ENCODE peak calls at places on chromosomes 6 and 20, in four cellular contexts. Q is PC-9; B is left ventricle myocardium inferior; L is CD8-positive, alpha-beta T cell. V is an unnamed sample.
A peak's percentile ranks its signal among the peaks of the same experiment; 100 is the strongest.

GRCh38 chr20:11246251-11246775 is 572.5 kb upstream of the JAG1 start:
- DNase-seq in Q (no peak), B (no peak), L (no peak), V (no peak)

GRCh38 chr20:46644160-46644559 is 7.1 kb downstream of the SLC13A3 start:
- DNase-seq in Q (no peak), B (no peak), L (no peak), V (no peak)

GRCh38 chr6:144809120-144809519 is 524.0 kb downstream of the UTRN start:
- DNase-seq in Q (no peak), B (no peak), L (no peak), V (no peak)

GRCh38 chr6:149234051-149234962 is 83.2 kb upstream of the TAB2 start:
- DNase-seq in Q (peak; percentile 19), B (no peak), L (no peak), V (no peak)

GRCh38 chr6:142763205-142763604 is 181.8 kb downstream of the HIVEP2 start:
- DNase-seq in Q (peak; percentile 62), B (no peak), L (no peak), V (no peak)

GRCh38 chr6:134826889-134827737 is 122.8 kb downstream of the ALDH8A1 start:
- DNase-seq in Q (peak; percentile 72), B (peak; percentile 81), L (no peak), V (no peak)

GRCh38 chr6:40376113-40376650 is 211.0 kb downstream of the LRFN2 start:
- DNase-seq in Q (no peak), B (no peak), L (no peak), V (no peak)

GRCh38 chr6:37059344-37060194 is 54.1 kb downstream of the FGD2 start:
- DNase-seq in Q (peak; percentile 89), B (peak; percentile 61), L (no peak), V (no peak)

GRCh38 chr6:37623666-37624065 is 74.0 kb downstream of the MDGA1 start:
- DNase-seq in Q (no peak), B (no peak), L (no peak), V (no peak)

GRCh38 chr20:46717818-46718541 is 8.5 kb downstream of the SLC2A10 start:
- DNase-seq in Q (no peak), B (no peak), L (no peak), V (no peak)

GRCh38 chr6:20569000-20569610 is 34.8 kb downstream of the CDKAL1 start:
- DNase-seq in Q (no peak), B (no peak), L (no peak), V (no peak)

GRCh38 chr6:2730353-2730752 is 20.4 kb downstream of the MYLK4 start:
- DNase-seq in Q (no peak), B (no peak), L (no peak), V (no peak)

GRCh38 chr20:62287129-62287528 is 15.7 kb upstream of the ADRM1 start:
- DNase-seq in Q (no peak), B (no peak), L (no peak), V (no peak)

GRCh38 chr20:25063981-25064380 is 6.0 kb upstream of the ACSS1 start:
- DNase-seq in Q (no peak), B (no peak), L (no peak), V (no peak)

GRCh38 chr6:92329416-92329815 is 1089.9 kb downstream of the EPHA7 start:
- DNase-seq in Q (no peak), B (no peak), L (no peak), V (no peak)

GRCh38 chr6:79334674-79335073 is 100.2 kb upstream of the HMGN3 start:
- DNase-seq in Q (no peak), B (no peak), L (no peak), V (no peak)

GRCh38 chr6:79338493-79338892 is 104.0 kb upstream of the HMGN3 start:
- DNase-seq in Q (no peak), B (no peak), L (no peak), V (no peak)

GRCh38 chr6:79330723-79331122 is 96.2 kb upstream of the HMGN3 start:
- DNase-seq in Q (no peak), B (no peak), L (no peak), V (no peak)

DNA sequence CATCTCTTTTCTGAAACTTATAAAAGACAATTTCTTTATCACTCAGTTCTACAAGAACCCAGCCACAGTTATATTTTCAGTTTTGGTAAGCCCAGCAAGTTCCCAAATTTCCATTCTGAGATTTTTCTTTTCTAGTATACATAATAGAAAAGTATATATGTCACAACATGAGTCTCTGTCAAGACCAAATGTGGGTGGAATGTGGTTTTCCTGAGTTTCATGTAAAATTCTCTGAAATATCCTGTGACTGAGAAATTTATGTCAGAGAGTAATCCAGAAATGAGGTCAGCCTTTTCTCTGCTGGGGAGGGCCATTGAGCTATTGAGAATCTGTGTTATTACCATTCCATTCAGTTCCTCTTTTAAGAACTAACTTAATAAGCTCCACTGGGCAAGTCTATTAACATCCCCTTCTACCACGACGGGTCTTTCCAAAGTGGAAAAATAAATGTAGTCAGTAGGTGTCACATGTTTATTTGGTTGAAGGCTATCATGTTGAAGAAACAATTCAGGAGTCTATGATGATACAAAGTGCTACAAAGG is 100.7 kb upstream of the HMGN3 start:
- DNase-seq in Q (no peak), B (no peak), L (no peak), V (no peak)
- H3K27ac ChIP-seq in Q (no peak overlapping the region), B (no peak overlapping the region), L (no peak overlapping the region), V (no peak overlapping the region)

DNA sequence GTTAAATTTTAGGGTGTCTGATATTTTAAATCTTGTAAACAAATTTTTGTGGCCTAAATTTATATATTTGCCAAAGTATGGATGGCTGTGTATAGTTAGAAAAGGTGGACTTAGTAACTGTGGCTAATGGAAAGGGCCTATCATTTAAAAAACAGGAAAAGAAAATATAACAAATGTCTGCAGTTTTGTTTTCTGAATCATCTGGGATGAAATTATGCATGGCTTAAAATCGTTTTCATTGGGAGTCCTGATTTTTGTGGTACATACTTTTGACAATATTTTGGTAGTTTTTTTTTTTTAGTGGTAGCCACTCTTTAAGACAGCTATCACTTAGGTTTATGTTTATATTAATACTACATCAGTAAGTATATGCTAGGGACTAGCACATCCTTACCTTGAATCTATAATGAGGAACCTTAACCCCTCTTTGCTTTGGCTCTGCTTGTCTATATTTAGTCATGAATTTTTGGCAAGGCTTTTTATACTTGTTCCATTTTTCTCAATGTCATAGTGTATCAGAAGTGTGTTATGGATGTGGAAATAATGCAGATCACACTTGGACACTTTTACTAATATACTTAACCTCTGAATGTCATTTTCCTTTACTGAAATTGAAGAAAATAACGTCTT is 5.6 kb downstream of the ARID1B start:
- DNase-seq in Q (no peak), B (no peak), L (no peak), V (no peak)
- H3K4me3 ChIP-seq in Q (peak overlapping the region; percentile 61), B (peak overlapping the region; percentile 83), L (peak overlapping the region; percentile 48), V (peak overlapping the region; percentile 83)

DNA sequence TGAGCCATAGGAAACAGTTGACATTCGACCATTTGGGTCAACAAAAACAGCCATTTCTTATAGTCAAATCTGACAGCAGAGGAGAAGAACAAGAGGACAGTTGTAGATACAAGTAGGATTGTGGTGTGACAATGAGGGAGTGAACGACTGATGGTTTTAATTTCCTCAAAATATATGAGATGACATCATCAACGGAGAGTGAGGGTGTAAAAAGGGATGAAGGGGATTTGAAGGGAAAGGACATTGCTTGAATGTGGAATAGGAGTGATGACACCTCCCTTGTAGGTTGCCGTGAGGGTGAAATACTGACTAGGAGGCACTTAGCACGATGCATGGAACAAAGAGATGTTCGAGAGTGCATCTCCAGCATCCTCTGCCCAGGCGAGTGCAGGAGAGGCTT is 499.8 kb upstream of the CHD6 start:
- DNase-seq in Q (no peak), B (no peak), L (no peak), V (no peak)
- H3K9me3 ChIP-seq in Q (no peaks in the 10 kb centered on the region), B (no peaks in the 10 kb centered on the region), L (no peaks in the 10 kb centered on the region), V (no peaks in the 10 kb centered on the region)

DNA sequence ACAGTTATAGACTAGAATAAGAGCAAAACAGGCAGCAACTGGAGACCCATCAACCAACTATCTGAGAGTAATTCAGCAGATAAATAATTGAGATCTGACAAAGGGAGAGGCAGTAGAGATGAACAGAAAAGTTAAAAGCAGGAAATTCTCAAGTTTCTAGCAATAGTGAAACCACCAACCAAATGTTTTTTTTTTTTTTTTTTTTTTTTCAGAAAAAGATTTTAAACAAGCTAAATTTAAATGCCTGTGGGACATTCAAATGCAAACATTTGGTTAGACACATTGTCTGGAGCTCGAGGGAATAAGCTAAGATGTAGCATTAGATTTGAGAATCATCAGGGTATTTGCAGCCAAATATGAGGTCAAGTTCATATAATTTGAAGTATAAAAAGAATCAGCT is 16.4 kb downstream of the RANBP9 start:
- DNase-seq in Q (no peak), B (no peak), L (no peak), V (no peak)
- H3K27ac ChIP-seq in Q (no peak overlapping the region), B (no peak overlapping the region), L (no peak overlapping the region), V (no peak overlapping the region)

GRCh38 chr6:167095888-167096287 is 27.0 kb upstream of the CCR6 start:
- DNase-seq in Q (no peak), B (no peak), L (no peak), V (no peak)

GRCh38 chr6:167093922-167094432 is 28.9 kb upstream of the CCR6 start:
- DNase-seq in Q (no peak), B (no peak), L (peak; percentile 49), V (peak; percentile 68)

GRCh38 chr6:167093406-167093921 is 29.4 kb upstream of the CCR6 start:
- DNase-seq in Q (no peak), B (no peak), L (no peak), V (no peak)

GRCh38 chr6:167094820-167095637 is 27.9 kb upstream of the CCR6 start:
- DNase-seq in Q (no peak), B (no peak), L (no peak), V (no peak)

GRCh38 chr6:167094436-167094819 is 28.5 kb upstream of the CCR6 start:
- DNase-seq in Q (no peak), B (no peak), L (no peak), V (no peak)
- H3K4me3 ChIP-seq in Q (no peak overlapping the region), B (peak overlapping the region; percentile 47), L (peak overlapping the region; percentile 56), V (peak overlapping the region; percentile 46)

DNA sequence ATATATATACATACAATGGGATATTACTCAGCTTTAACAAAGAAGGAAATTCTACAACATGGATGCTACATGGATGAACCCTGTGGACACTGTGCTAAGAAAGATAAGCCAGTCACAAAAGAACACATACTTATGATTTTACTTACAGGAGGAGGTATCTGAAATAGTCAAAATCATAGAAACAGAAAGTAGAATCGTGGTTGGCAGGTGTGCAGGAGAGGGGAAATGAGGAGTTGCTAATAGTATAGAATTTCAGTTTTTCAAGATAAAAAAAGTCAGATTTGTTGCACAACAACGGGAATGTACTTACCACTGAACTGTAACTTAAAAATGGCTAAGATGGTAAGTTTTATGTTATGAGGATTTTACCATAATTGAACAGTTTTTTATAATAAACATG is 706.3 kb downstream of the TFAP2A start:
- DNase-seq in Q (no peak), B (no peak), L (no peak), V (no peak)
- H3K9me3 ChIP-seq in Q (no peaks in the 10 kb centered on the region), B (no peaks in the 10 kb centered on the region), L (no peaks in the 10 kb centered on the region), V (no peaks in the 10 kb centered on the region)